ENCODE peak calls at places on chromosomes 13 and 19, in ten cellular contexts. C is fibroblast of mammary gland; N is cardiac fibroblast; B is NCI-H2081; V is AG10803; Q is NCI-H1105; T is T-helper 2 cell; E is stimulated activated CD4-positive, alpha-beta T cell treated with anti-CD3 and anti-CD28 coated beads, Interleukin-4, amount 100 ng/mL, for 4 hours; J is activated T-cell treated with anti-CD3 and anti-CD28 coated beads for 1 hour; G is WTC11. F is an unnamed sample.

GRCh38 chr13:26558912-26559485 is 1.5 kb downstream of the WASF3 start:
- DNase-seq in C (no peak), N (no peak), B (no peak), V (no peak), Q (no peak), T (no peak), E (no peak), J (no peak), G (no peak), F (no peak)

GRCh38 chr13:27271572-27272096 is 1.0 kb downstream of the RASL11A start:
- DNase-seq in C (no peak), N (no peak), B (no peak), V (no peak), Q (no peak), T (no peak), E (no peak), J (no peak), G (no peak), F (no peak)

GRCh38 chr19:50713556-50714236 is 5.9 kb downstream of the SHANK1 start:
- DNase-seq in C (no peak), N (no peak), B (no peak), V (no peak), Q (no peak), T (no peak), E (no peak), J (no peak), G (no peak), F (no peak)

GRCh38 chr13:94256671-94257070 is 222.8 kb downstream of the DCT start:
- DNase-seq in C (no peak), N (no peak), B (no peak), V (no peak), Q (no peak), T (no peak), E (no peak), J (no peak), G (no peak), F (no peak)

GRCh38 chr13:81487151-81487550 is 1146.2 kb upstream of the SPRY2 start:
- DNase-seq in C (peak), N (peak), B (peak), V (no peak), Q (no peak), T (no peak), E (no peak), J (no peak), G (peak), F (no peak)

GRCh38 chr19:2266183-2266993 is 10.2 kb upstream of the JSRP1 start:
- DNase-seq in C (peak), N (peak), B (peak), V (peak), Q (no peak), T (no peak), E (no peak), J (no peak), G (peak), F (no peak)

GRCh38 chr19:36436531-36436930 is 18.1 kb upstream of the ZFP82 start:
- DNase-seq in C (peak), N (no peak), B (no peak), V (no peak), Q (no peak), T (no peak), E (no peak), J (no peak), G (no peak), F (no peak)

GRCh38 chr13:43664700-43665191 is 122.0 kb downstream of the ENOX1 start:
- DNase-seq in C (peak), N (peak), B (no peak), V (peak), Q (no peak), T (no peak), E (no peak), J (no peak), G (peak), F (no peak)

GRCh38 chr19:4430760-4431159 is 26.8 kb downstream of the UBXN6 start:
- DNase-seq in C (no peak), N (no peak), B (no peak), V (no peak), Q (no peak), T (no peak), E (no peak), J (no peak), G (no peak), F (no peak)

GRCh38 chr13:42732073-42732472 is 49.3 kb upstream of the FAM216B start:
- DNase-seq in C (no peak), N (no peak), B (no peak), V (no peak), Q (no peak), T (no peak), E (no peak), J (no peak), G (no peak), F (no peak)

GRCh38 chr13:73412933-73413332 is 354.1 kb downstream of the KLF5 start:
- DNase-seq in C (no peak), N (no peak), B (no peak), V (no peak), Q (no peak), T (no peak), E (no peak), J (no peak), G (no peak), F (no peak)

GRCh38 chr19:49502866-49503581 is 6.8 kb downstream of the RPS11 start:
- DNase-seq in C (peak), N (peak), B (peak), V (peak), Q (peak), T (no peak), E (peak), J (no peak), G (no peak), F (peak)

GRCh38 chr19:12774588-12775555 is at the start of gene HOOK2:
- DNase-seq in C (no peak), N (no peak), B (peak), V (no peak), Q (peak), T (no peak), E (no peak), J (no peak), G (peak), F (peak)

GRCh38 chr19:44113784-44114390 is 688 bp downstream of the ZNF225 start:
- DNase-seq in C (no peak), N (no peak), B (no peak), V (no peak), Q (no peak), T (no peak), E (no peak), J (no peak), G (no peak), F (no peak)

GRCh38 chr19:2809387-2810140 is 10.1 kb upstream of the ZNF554 start:
- DNase-seq in C (no peak), N (no peak), B (no peak), V (no peak), Q (no peak), T (no peak), E (no peak), J (no peak), G (no peak), F (no peak)

GRCh38 chr19:954672-955494 is 29.0 kb downstream of the ARID3A start:
- DNase-seq in C (no peak), N (no peak), B (no peak), V (no peak), Q (no peak), T (no peak), E (no peak), J (no peak), G (no peak), F (no peak)

GRCh38 chr19:5850743-5851293 is 431 bp downstream of the FUT3 start:
- DNase-seq in C (peak), N (peak), B (no peak), V (peak), Q (no peak), T (no peak), E (no peak), J (no peak), G (no peak), F (no peak)

GRCh38 chr19:14686411-14686810 is 3.4 kb upstream of the ZNF333 start:
- DNase-seq in C (peak), N (peak), B (peak), V (peak), Q (no peak), T (no peak), E (peak), J (no peak), G (peak), F (peak)

F was measured in NCI-H2171 treated with DMSO at 0.1 percent for 48 hours.